ENCODE peak calls at places on chromosome 12, in seven cellular contexts. K, B, C, A, U, G and V are unnamed samples.

GRCh38 chr12:31117203-31118011 is 43.7 kb downstream of the DDX11 start:
- DNase-seq in K (peak), B (peak), C (no peak), A (no peak), U (no peak), G (peak), V (peak)

GRCh38 chr12:84056-84455 is 17.5 kb downstream of the IQSEC3 start:
- DNase-seq in K (no peak), B (no peak), C (no peak), A (no peak), U (no peak), G (no peak), V (no peak)

GRCh38 chr12:107079172-107080011 is 14.0 kb downstream of the CRY1 start:
- DNase-seq in K (no peak), B (no peak), C (no peak), A (peak), U (peak), G (no peak), V (peak)

GRCh38 chr12:132140501-132140900 is 3.6 kb downstream of the DDX51 start:
- DNase-seq in K (no peak), B (peak), C (no peak), A (no peak), U (no peak), G (no peak), V (no peak)

GRCh38 chr12:49667319-49668090 is 39.7 kb downstream of the FMNL3 start:
- DNase-seq in K (no peak), B (no peak), C (peak), A (peak), U (peak), G (no peak), V (peak)

GRCh38 chr12:117040496-117040895 is 58.7 kb downstream of the TESC start:
- DNase-seq in K (no peak), B (no peak), C (no peak), A (no peak), U (no peak), G (no peak), V (no peak)

GRCh38 chr12:47102845-47103666 is 23.3 kb upstream of the AMIGO2 start:
- DNase-seq in K (no peak), B (no peak), C (no peak), A (peak), U (peak), G (peak), V (peak)

GRCh38 chr12:119869720-119870119 is 7.4 kb downstream of the CIT start:
- DNase-seq in K (no peak), B (no peak), C (peak), A (peak), U (peak), G (no peak), V (peak)